ENCODE peak calls at places on chromosomes 1 and 21, in seven cellular contexts. One of them, this sample, is unnamed. For H3K27me3, the result is how much of the 10 kb centered on the place peaks cover.

GRCh38 chr1:202858789-202859414 is 30.0 kb downstream of the RABIF start:
- DNase-seq in HCT116: no peak
- DNase-seq in heart left ventricle: peak
- DNase-seq in AG04450: no peak
- DNase-seq in tibial artery: peak
- DNase-seq in HL-60: no peak
- DNase-seq in fibroblast of lung: no peak
- DNase-seq in this sample: no peak

GRCh38 chr1:27099904-27100796 is 54.8 kb downstream of the SLC9A1 start:
- DNase-seq in HCT116: no peak
- DNase-seq in heart left ventricle: peak
- DNase-seq in AG04450: no peak
- DNase-seq in tibial artery: peak
- DNase-seq in HL-60: no peak
- DNase-seq in fibroblast of lung: peak
- DNase-seq in this sample: no peak

GRCh38 chr1:54887665-54888071 is 673 bp upstream of the DHCR24 start:
- DNase-seq in HCT116: no peak
- DNase-seq in heart left ventricle: no peak
- DNase-seq in AG04450: no peak
- DNase-seq in tibial artery: peak
- DNase-seq in HL-60: peak
- DNase-seq in fibroblast of lung: no peak
- DNase-seq in this sample: no peak

GRCh38 chr1:147719029-147719703 is 41.2 kb downstream of the GJA5 start:
- DNase-seq in HCT116: no peak
- DNase-seq in heart left ventricle: no peak
- DNase-seq in AG04450: no peak
- DNase-seq in tibial artery: no peak
- DNase-seq in HL-60: no peak
- DNase-seq in fibroblast of lung: no peak
- DNase-seq in this sample: no peak

GRCh38 chr1:159204791-159205141 is at the start of gene ACKR1:
- DNase-seq in HCT116: no peak
- DNase-seq in heart left ventricle: no peak
- DNase-seq in AG04450: no peak
- DNase-seq in tibial artery: no peak
- DNase-seq in HL-60: no peak
- DNase-seq in fibroblast of lung: no peak
- DNase-seq in this sample: no peak

GRCh38 chr1:61055110-61055614 is 27.2 kb upstream of the NFIA start:
- DNase-seq in HCT116: no peak
- DNase-seq in heart left ventricle: no peak
- DNase-seq in AG04450: no peak
- DNase-seq in tibial artery: no peak
- DNase-seq in HL-60: no peak
- DNase-seq in fibroblast of lung: no peak
- DNase-seq in this sample: no peak

GRCh38 chr1:43711049-43711448 is 3.7 kb downstream of the ST3GAL3 start:
- DNase-seq in HCT116: no peak
- DNase-seq in heart left ventricle: no peak
- DNase-seq in AG04450: peak
- DNase-seq in tibial artery: no peak
- DNase-seq in HL-60: no peak
- DNase-seq in fibroblast of lung: peak
- DNase-seq in this sample: no peak

GRCh38 chr1:162218975-162219374 is 149.5 kb downstream of the NOS1AP start:
- DNase-seq in HCT116: no peak
- DNase-seq in heart left ventricle: no peak
- DNase-seq in AG04450: no peak
- DNase-seq in tibial artery: no peak
- DNase-seq in HL-60: no peak
- DNase-seq in fibroblast of lung: peak
- DNase-seq in this sample: no peak

GRCh38 chr1:59692591-59692990 is 122.2 kb upstream of the HOOK1 start:
- DNase-seq in HCT116: no peak
- DNase-seq in heart left ventricle: no peak
- DNase-seq in AG04450: peak
- DNase-seq in tibial artery: no peak
- DNase-seq in HL-60: peak
- DNase-seq in fibroblast of lung: peak
- DNase-seq in this sample: no peak

GRCh38 chr21:33971492-33972013 is 55.9 kb upstream of the ATP5PO start:
- DNase-seq in HCT116: no peak
- DNase-seq in heart left ventricle: no peak
- DNase-seq in AG04450: no peak
- DNase-seq in tibial artery: no peak
- DNase-seq in HL-60: no peak
- DNase-seq in fibroblast of lung: peak
- DNase-seq in this sample: no peak

GRCh38 chr1:19793360-19794046 is 6.2 kb downstream of the TMCO4 start:
- DNase-seq in HCT116: no peak
- DNase-seq in heart left ventricle: no peak
- DNase-seq in AG04450: no peak
- DNase-seq in tibial artery: no peak
- DNase-seq in HL-60: no peak
- DNase-seq in fibroblast of lung: no peak
- DNase-seq in this sample: no peak

GRCh38 chr21:29403922-29404538 is 105.3 kb downstream of the BACH1 start:
- DNase-seq in HCT116: no peak
- DNase-seq in heart left ventricle: no peak
- DNase-seq in AG04450: no peak
- DNase-seq in tibial artery: no peak
- DNase-seq in HL-60: peak
- DNase-seq in fibroblast of lung: no peak
- DNase-seq in this sample: no peak

GRCh38 chr1:21873174-21873573 is 61.1 kb downstream of the LDLRAD2 start:
- DNase-seq in HCT116: no peak
- DNase-seq in heart left ventricle: no peak
- DNase-seq in AG04450: no peak
- DNase-seq in tibial artery: no peak
- DNase-seq in HL-60: no peak
- DNase-seq in fibroblast of lung: no peak
- DNase-seq in this sample: no peak

GRCh38 chr1:247475793-247476192 is 17.9 kb upstream of the OR2B11 start:
- DNase-seq in HCT116: no peak
- DNase-seq in heart left ventricle: no peak
- DNase-seq in AG04450: no peak
- DNase-seq in tibial artery: no peak
- DNase-seq in HL-60: no peak
- DNase-seq in fibroblast of lung: no peak
- DNase-seq in this sample: no peak

GRCh38 chr1:67162954-67163353 is 3.3 kb upstream of the IL23R start:
- DNase-seq in HCT116: peak
- DNase-seq in heart left ventricle: no peak
- DNase-seq in AG04450: no peak
- DNase-seq in tibial artery: no peak
- DNase-seq in HL-60: no peak
- DNase-seq in fibroblast of lung: peak
- DNase-seq in this sample: no peak

GRCh38 chr1:114263343-114263742 is 109.7 kb upstream of the SYT6 start:
- DNase-seq in HCT116: no peak
- DNase-seq in heart left ventricle: no peak
- DNase-seq in AG04450: no peak
- DNase-seq in tibial artery: no peak
- DNase-seq in HL-60: no peak
- DNase-seq in fibroblast of lung: no peak
- DNase-seq in this sample: no peak

GRCh38 chr1:155177192-155177917 is 3.7 kb downstream of the TRIM46 start:
- DNase-seq in HCT116: no peak
- DNase-seq in heart left ventricle: no peak
- DNase-seq in AG04450: no peak
- DNase-seq in tibial artery: no peak
- DNase-seq in HL-60: no peak
- DNase-seq in fibroblast of lung: no peak
- DNase-seq in this sample: no peak

GRCh38 chr1:41530411-41530810 is 45.9 kb upstream of the EDN2 start:
- DNase-seq in HCT116: no peak
- DNase-seq in heart left ventricle: peak
- DNase-seq in AG04450: no peak
- DNase-seq in tibial artery: peak
- DNase-seq in HL-60: no peak
- DNase-seq in fibroblast of lung: no peak
- DNase-seq in this sample: no peak

GRCh38 chr21:37153935-37154350 is 80.9 kb downstream of the TTC3 start:
- DNase-seq in HCT116: no peak
- DNase-seq in heart left ventricle: no peak
- DNase-seq in AG04450: no peak
- DNase-seq in tibial artery: no peak
- DNase-seq in HL-60: no peak
- DNase-seq in fibroblast of lung: peak
- DNase-seq in this sample: no peak

GRCh38 chr1:163535807-163536206 is 214.1 kb downstream of the NUF2 start:
- DNase-seq in HCT116: peak
- DNase-seq in heart left ventricle: no peak
- DNase-seq in AG04450: no peak
- DNase-seq in tibial artery: no peak
- DNase-seq in HL-60: no peak
- DNase-seq in fibroblast of lung: peak
- DNase-seq in this sample: no peak

GRCh38 chr1:210841926-210842625 is 291.9 kb downstream of the KCNH1 start:
- DNase-seq in HCT116: no peak
- DNase-seq in heart left ventricle: no peak
- DNase-seq in AG04450: no peak
- DNase-seq in tibial artery: no peak
- DNase-seq in HL-60: no peak
- DNase-seq in fibroblast of lung: no peak
- DNase-seq in this sample: no peak

GRCh38 chr1:87933171-87933570 is 604.5 kb downstream of the LMO4 start:
- DNase-seq in HCT116: no peak
- DNase-seq in heart left ventricle: no peak
- DNase-seq in AG04450: no peak
- DNase-seq in tibial artery: no peak
- DNase-seq in HL-60: no peak
- DNase-seq in fibroblast of lung: no peak
- DNase-seq in this sample: no peak

GRCh38 chr1:175192111-175192629 is 406 bp downstream of the KIAA0040 start:
- DNase-seq in HCT116: no peak
- DNase-seq in heart left ventricle: peak
- DNase-seq in AG04450: no peak
- DNase-seq in tibial artery: peak
- DNase-seq in HL-60: no peak
- DNase-seq in fibroblast of lung: no peak
- DNase-seq in this sample: no peak

GRCh38 chr1:48207536-48208075 is 14.9 kb upstream of the SLC5A9 start:
- DNase-seq in HCT116: no peak
- DNase-seq in heart left ventricle: no peak
- DNase-seq in AG04450: no peak
- DNase-seq in tibial artery: no peak
- DNase-seq in HL-60: no peak
- DNase-seq in fibroblast of lung: no peak
- DNase-seq in this sample: no peak

GRCh38 chr1:114833421-114833820 is 21.2 kb upstream of the SYCP1 start:
- DNase-seq in HCT116: no peak
- DNase-seq in heart left ventricle: no peak
- DNase-seq in AG04450: no peak
- DNase-seq in tibial artery: no peak
- DNase-seq in HL-60: no peak
- DNase-seq in fibroblast of lung: peak
- DNase-seq in this sample: no peak

GRCh38 chr1:61459345-61459744 is 265.6 kb downstream of the TM2D1 start:
- DNase-seq in HCT116: no peak
- DNase-seq in heart left ventricle: no peak
- DNase-seq in AG04450: no peak
- DNase-seq in tibial artery: no peak
- DNase-seq in HL-60: no peak
- DNase-seq in fibroblast of lung: no peak
- DNase-seq in this sample: no peak

DNA sequence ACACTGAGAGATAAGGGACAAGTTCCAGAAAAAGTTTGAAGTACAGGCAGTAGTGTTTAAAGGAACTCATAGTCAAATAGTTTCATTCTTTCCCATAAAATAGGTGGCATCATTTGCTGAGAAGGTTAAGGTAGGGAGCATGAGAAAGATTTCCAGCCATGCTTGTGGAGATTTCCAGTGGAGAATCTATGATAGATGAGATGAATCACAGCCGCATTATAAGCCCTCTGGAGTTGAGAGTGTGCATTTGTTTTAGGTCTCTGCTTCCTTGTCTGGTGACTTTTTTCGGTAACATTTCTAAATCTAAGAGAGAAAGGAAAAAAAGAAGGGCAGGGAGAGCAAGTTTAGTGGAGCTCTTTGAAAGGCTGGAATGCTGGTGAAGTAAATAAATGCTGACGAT is 108.7 kb downstream of the DISP1 start:
- DNase-seq in HCT116: no peak
- DNase-seq in heart left ventricle: no peak
- DNase-seq in AG04450: no peak
- DNase-seq in tibial artery: no peak
- DNase-seq in HL-60: no peak
- DNase-seq in fibroblast of lung: peak
- DNase-seq in this sample: no peak
- TF ChIP-seq CTCF in HCT116: no peak
- TF ChIP-seq CTCF in heart left ventricle: no peak
- TF ChIP-seq CTCF in AG04450: no peak
- TF ChIP-seq CTCF in tibial artery: no peak
- TF ChIP-seq CTCF in HL-60: no peak
- TF ChIP-seq CTCF in fibroblast of lung: no peak
- TF ChIP-seq CTCF in this sample: no peak

GRCh38 chr1:34262921-34263320 is 86.2 kb downstream of the C1orf94 start:
- DNase-seq in HCT116: no peak
- DNase-seq in heart left ventricle: no peak
- DNase-seq in AG04450: no peak
- DNase-seq in tibial artery: no peak
- DNase-seq in HL-60: no peak
- DNase-seq in fibroblast of lung: no peak
- DNase-seq in this sample: no peak
- H3K27me3 ChIP-seq in HCT116: under half
- H3K27me3 ChIP-seq in heart left ventricle: under half
- H3K27me3 ChIP-seq in AG04450: under half
- H3K27me3 ChIP-seq in tibial artery: under half
- H3K27me3 ChIP-seq in HL-60: under half
- H3K27me3 ChIP-seq in fibroblast of lung: under half
- H3K27me3 ChIP-seq in this sample: half or more

GRCh38 chr1:246067432-246068021 is 439.6 kb downstream of the SMYD3 start:
- DNase-seq in HCT116: no peak
- DNase-seq in heart left ventricle: no peak
- DNase-seq in AG04450: no peak
- DNase-seq in tibial artery: no peak
- DNase-seq in HL-60: no peak
- DNase-seq in fibroblast of lung: peak
- DNase-seq in this sample: no peak
- H3K4me3 ChIP-seq in HCT116: no peak
- H3K4me3 ChIP-seq in heart left ventricle: no peak
- H3K4me3 ChIP-seq in AG04450: no peak
- H3K4me3 ChIP-seq in tibial artery: no peak
- H3K4me3 ChIP-seq in HL-60: no peak
- H3K4me3 ChIP-seq in fibroblast of lung: no peak
- H3K4me3 ChIP-seq in this sample: no peak

GRCh38 chr21:44368711-44369446 is 15.5 kb downstream of the TRPM2 start:
- DNase-seq in HCT116: no peak
- DNase-seq in heart left ventricle: no peak
- DNase-seq in AG04450: no peak
- DNase-seq in tibial artery: no peak
- DNase-seq in HL-60: no peak
- DNase-seq in fibroblast of lung: no peak
- DNase-seq in this sample: no peak
- TF ChIP-seq CTCF in HCT116: no peak
- TF ChIP-seq CTCF in heart left ventricle: no peak
- TF ChIP-seq CTCF in AG04450: no peak
- TF ChIP-seq CTCF in tibial artery: no peak
- TF ChIP-seq CTCF in HL-60: no peak
- TF ChIP-seq CTCF in fibroblast of lung: no peak
- TF ChIP-seq CTCF in this sample: no peak

This sample was measured in esophagus squamous epithelium.